ENCODE peak calls at places on chromosomes 1 and 21, in seven cellular contexts. One of them, this sample, is unnamed. For H3K36me3, the result is how much of the 10 kb centered on the place peaks cover.

GRCh38 chr21:15199414-15199813 is 134.6 kb upstream of the NRIP1 start:
- DNase-seq in CD8-positive, alpha-beta memory T cell: no peak
- DNase-seq in A673: no peak
- DNase-seq in heart right ventricle: no peak
- DNase-seq in heart left ventricle: no peak
- DNase-seq in ovary: no peak
- DNase-seq in CD4-positive, CD25-positive, alpha-beta regulatory T cell: no peak
- DNase-seq in this sample: no peak

GRCh38 chr1:2479618-2480017 is 3.5 kb downstream of the PLCH2 start:
- DNase-seq in ovary: no peak
- DNase-seq in CD8-positive, alpha-beta memory T cell: no peak
- DNase-seq in CD4-positive, CD25-positive, alpha-beta regulatory T cell: no peak
- DNase-seq in A673: no peak
- DNase-seq in heart left ventricle: no peak
- DNase-seq in heart right ventricle: no peak
- DNase-seq in this sample: no peak

GRCh38 chr1:149942207-149942606 is 5.5 kb upstream of the MTMR11 start:
- DNase-seq in CD8-positive, alpha-beta memory T cell: no peak
- DNase-seq in heart right ventricle: peak
- DNase-seq in ovary: no peak
- DNase-seq in heart left ventricle: peak
- DNase-seq in A673: peak
- DNase-seq in CD4-positive, CD25-positive, alpha-beta regulatory T cell: no peak
- DNase-seq in this sample: no peak

GRCh38 chr1:36420409-36420808 is 22.7 kb upstream of the LSM10 start:
- DNase-seq in CD4-positive, CD25-positive, alpha-beta regulatory T cell: no peak
- DNase-seq in A673: no peak
- DNase-seq in heart right ventricle: no peak
- DNase-seq in heart left ventricle: no peak
- DNase-seq in ovary: peak
- DNase-seq in CD8-positive, alpha-beta memory T cell: no peak
- DNase-seq in this sample: no peak

GRCh38 chr1:162187676-162188075 is 118.2 kb downstream of the NOS1AP start:
- DNase-seq in CD4-positive, CD25-positive, alpha-beta regulatory T cell: no peak
- DNase-seq in heart right ventricle: no peak
- DNase-seq in heart left ventricle: no peak
- DNase-seq in ovary: no peak
- DNase-seq in A673: peak
- DNase-seq in CD8-positive, alpha-beta memory T cell: no peak
- DNase-seq in this sample: no peak

GRCh38 chr1:216456682-216457081 is 33.4 kb upstream of the USH2A start:
- DNase-seq in CD4-positive, CD25-positive, alpha-beta regulatory T cell: no peak
- DNase-seq in A673: peak
- DNase-seq in ovary: no peak
- DNase-seq in CD8-positive, alpha-beta memory T cell: no peak
- DNase-seq in heart right ventricle: no peak
- DNase-seq in heart left ventricle: no peak
- DNase-seq in this sample: no peak

GRCh38 chr1:37875833-37876232 is 16.4 kb upstream of the MTF1 start:
- DNase-seq in ovary: no peak
- DNase-seq in CD8-positive, alpha-beta memory T cell: no peak
- DNase-seq in heart left ventricle: no peak
- DNase-seq in CD4-positive, CD25-positive, alpha-beta regulatory T cell: no peak
- DNase-seq in A673: no peak
- DNase-seq in heart right ventricle: no peak
- DNase-seq in this sample: no peak

GRCh38 chr1:145963218-145964019 is 956 bp downstream of the ANKRD34A start:
- DNase-seq in ovary: no peak
- DNase-seq in CD4-positive, CD25-positive, alpha-beta regulatory T cell: no peak
- DNase-seq in CD8-positive, alpha-beta memory T cell: no peak
- DNase-seq in A673: peak
- DNase-seq in heart left ventricle: no peak
- DNase-seq in heart right ventricle: no peak
- DNase-seq in this sample: no peak

GRCh38 chr1:107493111-107493716 is 352.4 kb downstream of the NTNG1 start:
- DNase-seq in heart right ventricle: no peak
- DNase-seq in ovary: no peak
- DNase-seq in A673: no peak
- DNase-seq in heart left ventricle: no peak
- DNase-seq in CD8-positive, alpha-beta memory T cell: no peak
- DNase-seq in CD4-positive, CD25-positive, alpha-beta regulatory T cell: no peak
- DNase-seq in this sample: no peak

GRCh38 chr1:8941906-8942305 is 3.8 kb upstream of the CA6 start:
- DNase-seq in ovary: no peak
- DNase-seq in CD4-positive, CD25-positive, alpha-beta regulatory T cell: no peak
- DNase-seq in heart right ventricle: no peak
- DNase-seq in A673: peak
- DNase-seq in CD8-positive, alpha-beta memory T cell: no peak
- DNase-seq in heart left ventricle: no peak
- DNase-seq in this sample: no peak

GRCh38 chr21:32516729-32517649 is 68.3 kb downstream of the TCP10L start:
- DNase-seq in heart right ventricle: no peak
- DNase-seq in CD8-positive, alpha-beta memory T cell: no peak
- DNase-seq in ovary: no peak
- DNase-seq in CD4-positive, CD25-positive, alpha-beta regulatory T cell: no peak
- DNase-seq in A673: peak
- DNase-seq in heart left ventricle: no peak
- DNase-seq in this sample: no peak

GRCh38 chr1:33312413-33312749 is 8.5 kb downstream of the A3GALT2 start:
- DNase-seq in CD8-positive, alpha-beta memory T cell: no peak
- DNase-seq in CD4-positive, CD25-positive, alpha-beta regulatory T cell: no peak
- DNase-seq in heart left ventricle: no peak
- DNase-seq in heart right ventricle: no peak
- DNase-seq in ovary: peak
- DNase-seq in A673: no peak
- DNase-seq in this sample: no peak

GRCh38 chr1:8510041-8510823 is 192.3 kb downstream of the SLC45A1 start:
- DNase-seq in ovary: no peak
- DNase-seq in heart right ventricle: no peak
- DNase-seq in A673: peak
- DNase-seq in heart left ventricle: peak
- DNase-seq in CD4-positive, CD25-positive, alpha-beta regulatory T cell: peak
- DNase-seq in CD8-positive, alpha-beta memory T cell: peak
- DNase-seq in this sample: peak

GRCh38 chr1:244792188-244792850 is 43.1 kb upstream of the COX20 start:
- DNase-seq in A673: no peak
- DNase-seq in CD8-positive, alpha-beta memory T cell: no peak
- DNase-seq in CD4-positive, CD25-positive, alpha-beta regulatory T cell: no peak
- DNase-seq in heart right ventricle: no peak
- DNase-seq in heart left ventricle: no peak
- DNase-seq in ovary: no peak
- DNase-seq in this sample: no peak

GRCh38 chr1:24096009-24096736 is 15.8 kb downstream of the MYOM3 start:
- DNase-seq in heart right ventricle: peak
- DNase-seq in ovary: no peak
- DNase-seq in heart left ventricle: peak
- DNase-seq in CD8-positive, alpha-beta memory T cell: no peak
- DNase-seq in A673: no peak
- DNase-seq in CD4-positive, CD25-positive, alpha-beta regulatory T cell: no peak
- DNase-seq in this sample: no peak

GRCh38 chr1:88998716-88999115 is 6.3 kb upstream of the KYAT3 start:
- DNase-seq in ovary: no peak
- DNase-seq in CD4-positive, CD25-positive, alpha-beta regulatory T cell: peak
- DNase-seq in heart right ventricle: peak
- DNase-seq in heart left ventricle: no peak
- DNase-seq in A673: peak
- DNase-seq in CD8-positive, alpha-beta memory T cell: peak
- DNase-seq in this sample: peak

GRCh38 chr1:156476501-156477298 is 23.9 kb downstream of the MEF2D start:
- DNase-seq in CD8-positive, alpha-beta memory T cell: no peak
- DNase-seq in ovary: peak
- DNase-seq in heart right ventricle: no peak
- DNase-seq in CD4-positive, CD25-positive, alpha-beta regulatory T cell: no peak
- DNase-seq in A673: peak
- DNase-seq in heart left ventricle: no peak
- DNase-seq in this sample: no peak

GRCh38 chr1:194014004-194014403 is 827.6 kb upstream of the B3GALT2 start:
- DNase-seq in CD8-positive, alpha-beta memory T cell: no peak
- DNase-seq in CD4-positive, CD25-positive, alpha-beta regulatory T cell: no peak
- DNase-seq in ovary: no peak
- DNase-seq in A673: no peak
- DNase-seq in heart right ventricle: no peak
- DNase-seq in heart left ventricle: no peak
- DNase-seq in this sample: no peak

GRCh38 chr21:35932232-35932911 is 128.0 kb downstream of the SETD4 start:
- DNase-seq in A673: peak
- DNase-seq in heart left ventricle: peak
- DNase-seq in CD4-positive, CD25-positive, alpha-beta regulatory T cell: no peak
- DNase-seq in CD8-positive, alpha-beta memory T cell: no peak
- DNase-seq in ovary: peak
- DNase-seq in heart right ventricle: peak
- DNase-seq in this sample: peak

GRCh38 chr1:43799656-43800629 is 92.6 kb downstream of the ST3GAL3 start:
- DNase-seq in CD4-positive, CD25-positive, alpha-beta regulatory T cell: no peak
- DNase-seq in CD8-positive, alpha-beta memory T cell: no peak
- DNase-seq in heart left ventricle: no peak
- DNase-seq in ovary: no peak
- DNase-seq in heart right ventricle: no peak
- DNase-seq in A673: peak
- DNase-seq in this sample: no peak

GRCh38 chr21:38505654-38506523 is 7.6 kb upstream of the ERG start:
- DNase-seq in A673: peak
- DNase-seq in heart left ventricle: no peak
- DNase-seq in ovary: no peak
- DNase-seq in heart right ventricle: peak
- DNase-seq in CD4-positive, CD25-positive, alpha-beta regulatory T cell: no peak
- DNase-seq in CD8-positive, alpha-beta memory T cell: no peak
- DNase-seq in this sample: no peak

GRCh38 chr1:152374451-152374850 is 14.6 kb upstream of the FLG2 start:
- DNase-seq in ovary: no peak
- DNase-seq in A673: no peak
- DNase-seq in heart left ventricle: peak
- DNase-seq in CD4-positive, CD25-positive, alpha-beta regulatory T cell: no peak
- DNase-seq in CD8-positive, alpha-beta memory T cell: no peak
- DNase-seq in heart right ventricle: peak
- DNase-seq in this sample: no peak

GRCh38 chr1:158752155-158752712 is 2.3 kb upstream of the OR6K6 start:
- DNase-seq in heart left ventricle: no peak
- DNase-seq in heart right ventricle: no peak
- DNase-seq in A673: no peak
- DNase-seq in CD4-positive, CD25-positive, alpha-beta regulatory T cell: no peak
- DNase-seq in ovary: no peak
- DNase-seq in CD8-positive, alpha-beta memory T cell: no peak
- DNase-seq in this sample: no peak

GRCh38 chr1:80349218-80349617 is 1342.7 kb upstream of the ADGRL4 start:
- DNase-seq in CD8-positive, alpha-beta memory T cell: no peak
- DNase-seq in heart left ventricle: no peak
- DNase-seq in A673: no peak
- DNase-seq in ovary: no peak
- DNase-seq in heart right ventricle: no peak
- DNase-seq in CD4-positive, CD25-positive, alpha-beta regulatory T cell: no peak
- DNase-seq in this sample: no peak

GRCh38 chr21:29030909-29031308 is 6.4 kb downstream of the USP16 start:
- DNase-seq in CD4-positive, CD25-positive, alpha-beta regulatory T cell: no peak
- DNase-seq in heart right ventricle: no peak
- DNase-seq in A673: no peak
- DNase-seq in ovary: no peak
- DNase-seq in heart left ventricle: no peak
- DNase-seq in CD8-positive, alpha-beta memory T cell: no peak
- DNase-seq in this sample: no peak

GRCh38 chr1:95311006-95311405 is 77.0 kb downstream of the RWDD3 start:
- DNase-seq in heart left ventricle: no peak
- DNase-seq in CD4-positive, CD25-positive, alpha-beta regulatory T cell: no peak
- DNase-seq in heart right ventricle: no peak
- DNase-seq in ovary: no peak
- DNase-seq in A673: no peak
- DNase-seq in CD8-positive, alpha-beta memory T cell: no peak
- DNase-seq in this sample: no peak

GRCh38 chr1:44077421-44077820 is 41.2 kb upstream of the KLF17 start:
- DNase-seq in heart left ventricle: no peak
- DNase-seq in heart right ventricle: no peak
- DNase-seq in CD8-positive, alpha-beta memory T cell: no peak
- DNase-seq in ovary: no peak
- DNase-seq in CD4-positive, CD25-positive, alpha-beta regulatory T cell: no peak
- DNase-seq in A673: no peak
- DNase-seq in this sample: no peak

GRCh38 chr1:65264197-65264929 is 45.0 kb upstream of the DNAJC6 start:
- DNase-seq in ovary: peak
- DNase-seq in CD8-positive, alpha-beta memory T cell: no peak
- DNase-seq in heart left ventricle: peak
- DNase-seq in heart right ventricle: peak
- DNase-seq in A673: peak
- DNase-seq in CD4-positive, CD25-positive, alpha-beta regulatory T cell: no peak
- DNase-seq in this sample: no peak

GRCh38 chr1:92291372-92291999 is 7.3 kb downstream of the GLMN start:
- DNase-seq in CD8-positive, alpha-beta memory T cell: no peak
- DNase-seq in CD4-positive, CD25-positive, alpha-beta regulatory T cell: peak
- DNase-seq in heart right ventricle: no peak
- DNase-seq in A673: peak
- DNase-seq in ovary: no peak
- DNase-seq in heart left ventricle: no peak
- DNase-seq in this sample: peak

GRCh38 chr1:29237906-29238600 is 1.7 kb downstream of the PTPRU start:
- DNase-seq in heart left ventricle: peak
- DNase-seq in CD8-positive, alpha-beta memory T cell: no peak
- DNase-seq in CD4-positive, CD25-positive, alpha-beta regulatory T cell: no peak
- DNase-seq in ovary: peak
- DNase-seq in A673: peak
- DNase-seq in heart right ventricle: no peak
- DNase-seq in this sample: peak
- H3K4me3 ChIP-seq in heart left ventricle: peak
- H3K4me3 ChIP-seq in CD8-positive, alpha-beta memory T cell: no peak
- H3K4me3 ChIP-seq in CD4-positive, CD25-positive, alpha-beta regulatory T cell: no peak
- H3K4me3 ChIP-seq in ovary: peak
- H3K4me3 ChIP-seq in A673: peak
- H3K4me3 ChIP-seq in heart right ventricle: peak
- H3K4me3 ChIP-seq in this sample: no peak

GRCh38 chr21:45186709-45187108 is 101.0 kb downstream of the POFUT2 start:
- DNase-seq in A673: no peak
- DNase-seq in ovary: no peak
- DNase-seq in heart right ventricle: no peak
- DNase-seq in CD8-positive, alpha-beta memory T cell: no peak
- DNase-seq in heart left ventricle: no peak
- DNase-seq in CD4-positive, CD25-positive, alpha-beta regulatory T cell: no peak
- DNase-seq in this sample: no peak
- H3K36me3 ChIP-seq in A673: under half
- H3K36me3 ChIP-seq in ovary: under half
- H3K36me3 ChIP-seq in heart right ventricle: half or more
- H3K36me3 ChIP-seq in CD8-positive, alpha-beta memory T cell: under half
- H3K36me3 ChIP-seq in heart left ventricle: half or more
- H3K36me3 ChIP-seq in CD4-positive, CD25-positive, alpha-beta regulatory T cell: half or more
- H3K36me3 ChIP-seq in this sample: under half

GRCh38 chr21:41778974-41779600 is 12.2 kb upstream of the RIPK4 start:
- DNase-seq in CD4-positive, CD25-positive, alpha-beta regulatory T cell: no peak
- DNase-seq in heart right ventricle: no peak
- DNase-seq in ovary: no peak
- DNase-seq in CD8-positive, alpha-beta memory T cell: no peak
- DNase-seq in heart left ventricle: no peak
- DNase-seq in A673: peak
- DNase-seq in this sample: no peak
- H3K4me3 ChIP-seq in CD4-positive, CD25-positive, alpha-beta regulatory T cell: no peak
- H3K4me3 ChIP-seq in heart right ventricle: no peak
- H3K4me3 ChIP-seq in ovary: no peak
- H3K4me3 ChIP-seq in CD8-positive, alpha-beta memory T cell: no peak
- H3K4me3 ChIP-seq in heart left ventricle: no peak
- H3K4me3 ChIP-seq in A673: peak
- H3K4me3 ChIP-seq in this sample: no peak

GRCh38 chr1:11836955-11837766 is 10.4 kb downstream of the NPPA start:
- DNase-seq in CD8-positive, alpha-beta memory T cell: no peak
- DNase-seq in ovary: no peak
- DNase-seq in heart left ventricle: no peak
- DNase-seq in CD4-positive, CD25-positive, alpha-beta regulatory T cell: no peak
- DNase-seq in heart right ventricle: no peak
- DNase-seq in A673: no peak
- DNase-seq in this sample: no peak
- H3K36me3 ChIP-seq in CD8-positive, alpha-beta memory T cell: under half
- H3K36me3 ChIP-seq in ovary: under half
- H3K36me3 ChIP-seq in heart left ventricle: half or more
- H3K36me3 ChIP-seq in CD4-positive, CD25-positive, alpha-beta regulatory T cell: half or more
- H3K36me3 ChIP-seq in heart right ventricle: half or more
- H3K36me3 ChIP-seq in A673: half or more
- H3K36me3 ChIP-seq in this sample: under half

GRCh38 chr1:197771904-197772561 is 3.2 kb downstream of the DENND1B start:
- DNase-seq in heart right ventricle: no peak
- DNase-seq in A673: no peak
- DNase-seq in CD8-positive, alpha-beta memory T cell: no peak
- DNase-seq in CD4-positive, CD25-positive, alpha-beta regulatory T cell: no peak
- DNase-seq in heart left ventricle: no peak
- DNase-seq in ovary: no peak
- DNase-seq in this sample: no peak
- H3K4me3 ChIP-seq in heart right ventricle: no peak
- H3K4me3 ChIP-seq in A673: no peak
- H3K4me3 ChIP-seq in CD8-positive, alpha-beta memory T cell: no peak
- H3K4me3 ChIP-seq in CD4-positive, CD25-positive, alpha-beta regulatory T cell: peak
- H3K4me3 ChIP-seq in heart left ventricle: no peak
- H3K4me3 ChIP-seq in ovary: no peak
- H3K4me3 ChIP-seq in this sample: no peak